ENCODE peak calls at places on chromosomes 4 and X, in eight cellular contexts. One of them, this sample, is unnamed.

GRCh38 chrX:9874483-9874882 is 88.3 kb downstream of the SHROOM2 start:
- DNase-seq in upper lobe of right lung: no peak
- DNase-seq in epithelial cell of proximal tubule: no peak
- DNase-seq in stomach: no peak
- DNase-seq in ovary: no peak
- DNase-seq in AG10803: peak; percentile 17
- DNase-seq in cardiac muscle cell: no peak
- DNase-seq in RWPE2: no peak
- DNase-seq in this sample: no peak

GRCh38 chr4:23374280-23374679 is 515.6 kb downstream of the PPARGC1A start:
- DNase-seq in upper lobe of right lung: no peak
- DNase-seq in epithelial cell of proximal tubule: peak; percentile 100
- DNase-seq in stomach: no peak
- DNase-seq in ovary: no peak
- DNase-seq in AG10803: no peak
- DNase-seq in cardiac muscle cell: no peak
- DNase-seq in RWPE2: no peak
- DNase-seq in this sample: no peak

GRCh38 chr4:7252510-7253340 is 60.4 kb downstream of the SORCS2 start:
- DNase-seq in upper lobe of right lung: no peak
- DNase-seq in epithelial cell of proximal tubule: no peak
- DNase-seq in stomach: no peak
- DNase-seq in ovary: no peak
- DNase-seq in AG10803: no peak
- DNase-seq in cardiac muscle cell: no peak
- DNase-seq in RWPE2: peak; percentile 38
- DNase-seq in this sample: no peak

GRCh38 chr4:78864405-78865024 is 74.7 kb downstream of the PAQR3 start:
- DNase-seq in upper lobe of right lung: no peak
- DNase-seq in epithelial cell of proximal tubule: peak; percentile 56
- DNase-seq in stomach: no peak
- DNase-seq in ovary: no peak
- DNase-seq in AG10803: peak; percentile 83
- DNase-seq in cardiac muscle cell: peak; percentile 90
- DNase-seq in RWPE2: no peak
- DNase-seq in this sample: no peak

GRCh38 chr4:115580901-115581300 is 467.5 kb upstream of the NDST4 start:
- DNase-seq in upper lobe of right lung: no peak
- DNase-seq in epithelial cell of proximal tubule: no peak
- DNase-seq in stomach: no peak
- DNase-seq in ovary: no peak
- DNase-seq in AG10803: no peak
- DNase-seq in cardiac muscle cell: no peak
- DNase-seq in RWPE2: no peak
- DNase-seq in this sample: no peak

GRCh38 chr4:10034136-10034535 is 12.8 kb upstream of the SLC2A9 start:
- DNase-seq in upper lobe of right lung: no peak
- DNase-seq in epithelial cell of proximal tubule: no peak
- DNase-seq in stomach: no peak
- DNase-seq in ovary: no peak
- DNase-seq in AG10803: no peak
- DNase-seq in cardiac muscle cell: no peak
- DNase-seq in RWPE2: peak; percentile 23
- DNase-seq in this sample: no peak

GRCh38 chr4:153486281-153487151 is 20.4 kb downstream of the TMEM131L start:
- DNase-seq in upper lobe of right lung: no peak
- DNase-seq in epithelial cell of proximal tubule: peak; percentile 76
- DNase-seq in stomach: peak; percentile 38
- DNase-seq in ovary: no peak
- DNase-seq in AG10803: peak; percentile 83
- DNase-seq in cardiac muscle cell: peak; percentile 65
- DNase-seq in RWPE2: peak; percentile 89
- DNase-seq in this sample: no peak

GRCh38 chr4:10074767-10075105 is 41.9 kb downstream of the WDR1 start:
- DNase-seq in upper lobe of right lung: no peak
- DNase-seq in epithelial cell of proximal tubule: no peak
- DNase-seq in stomach: peak; percentile 19
- DNase-seq in ovary: no peak
- DNase-seq in AG10803: peak; percentile 61
- DNase-seq in cardiac muscle cell: peak; percentile 60
- DNase-seq in RWPE2: no peak
- DNase-seq in this sample: no peak

GRCh38 chrX:48490661-48491060 is 14.7 kb downstream of the FTSJ1 start:
- DNase-seq in upper lobe of right lung: no peak
- DNase-seq in epithelial cell of proximal tubule: no peak
- DNase-seq in stomach: no peak
- DNase-seq in ovary: no peak
- DNase-seq in AG10803: no peak
- DNase-seq in cardiac muscle cell: no peak
- DNase-seq in RWPE2: no peak
- DNase-seq in this sample: no peak

GRCh38 chrX:132594129-132594528 is 105.3 kb upstream of the MBNL3 start:
- DNase-seq in upper lobe of right lung: no peak
- DNase-seq in epithelial cell of proximal tubule: peak; percentile 69
- DNase-seq in stomach: no peak
- DNase-seq in ovary: no peak
- DNase-seq in AG10803: no peak
- DNase-seq in cardiac muscle cell: no peak
- DNase-seq in RWPE2: no peak
- DNase-seq in this sample: no peak

GRCh38 chr4:87309625-87310024 is 13.1 kb downstream of the HSD17B13 start:
- DNase-seq in upper lobe of right lung: no peak
- DNase-seq in epithelial cell of proximal tubule: no peak
- DNase-seq in stomach: no peak
- DNase-seq in ovary: no peak
- DNase-seq in AG10803: peak; percentile 51
- DNase-seq in cardiac muscle cell: peak; percentile 76
- DNase-seq in RWPE2: no peak
- DNase-seq in this sample: no peak

GRCh38 chr4:99664703-99665102 is 7.1 kb upstream of the C4orf54 start:
- DNase-seq in upper lobe of right lung: no peak
- DNase-seq in epithelial cell of proximal tubule: no peak
- DNase-seq in stomach: no peak
- DNase-seq in ovary: no peak
- DNase-seq in AG10803: no peak
- DNase-seq in cardiac muscle cell: no peak
- DNase-seq in RWPE2: no peak
- DNase-seq in this sample: no peak

GRCh38 chr4:4289055-4289454 is 899 bp downstream of the LYAR start:
- DNase-seq in upper lobe of right lung: no peak
- DNase-seq in epithelial cell of proximal tubule: no peak
- DNase-seq in stomach: no peak
- DNase-seq in ovary: no peak
- DNase-seq in AG10803: no peak
- DNase-seq in cardiac muscle cell: no peak
- DNase-seq in RWPE2: no peak
- DNase-seq in this sample: no peak

GRCh38 chr4:125314676-125315570 is at the start of gene FAT4:
- DNase-seq in upper lobe of right lung: peak; percentile 95
- DNase-seq in epithelial cell of proximal tubule: peak; percentile 70
- DNase-seq in stomach: peak; percentile 86
- DNase-seq in ovary: peak; percentile 97
- DNase-seq in AG10803: peak; percentile 99
- DNase-seq in cardiac muscle cell: peak; percentile 100
- DNase-seq in RWPE2: peak; percentile 95
- DNase-seq in this sample: peak; percentile 96
- H3K4me3 ChIP-seq in upper lobe of right lung: peak within 1 kb of the TSS; percentile 75
- H3K4me3 ChIP-seq in epithelial cell of proximal tubule: peak within 1 kb of the TSS; percentile 94
- H3K4me3 ChIP-seq in stomach: peak within 1 kb of the TSS; percentile 80
- H3K4me3 ChIP-seq in ovary: peak within 1 kb of the TSS; percentile 76
- H3K4me3 ChIP-seq in AG10803: peak within 1 kb of the TSS; percentile 94
- H3K4me3 ChIP-seq in cardiac muscle cell: peak within 1 kb of the TSS; percentile 90
- H3K4me3 ChIP-seq in RWPE2: peak within 1 kb of the TSS; percentile 63
- H3K4me3 ChIP-seq in this sample: peak within 1 kb of the TSS; percentile 87

GRCh38 chr4:155392486-155393184 is 15.9 kb upstream of the MAP9 start:
- DNase-seq in upper lobe of right lung: no peak
- DNase-seq in epithelial cell of proximal tubule: no peak
- DNase-seq in stomach: no peak
- DNase-seq in ovary: no peak
- DNase-seq in AG10803: peak; percentile 65
- DNase-seq in cardiac muscle cell: peak; percentile 88
- DNase-seq in RWPE2: no peak
- DNase-seq in this sample: no peak
- H3K4me3 ChIP-seq in upper lobe of right lung: no peak overlapping the region
- H3K4me3 ChIP-seq in epithelial cell of proximal tubule: no peak overlapping the region
- H3K4me3 ChIP-seq in stomach: no peak overlapping the region
- H3K4me3 ChIP-seq in ovary: no peak overlapping the region
- H3K4me3 ChIP-seq in AG10803: no peak overlapping the region
- H3K4me3 ChIP-seq in cardiac muscle cell: no peak overlapping the region
- H3K4me3 ChIP-seq in RWPE2: no peak overlapping the region
- H3K4me3 ChIP-seq in this sample: no peak overlapping the region

GRCh38 chr4:26269038-26269437 is 51.8 kb upstream of the RBPJ start:
- DNase-seq in upper lobe of right lung: no peak
- DNase-seq in epithelial cell of proximal tubule: no peak
- DNase-seq in stomach: no peak
- DNase-seq in ovary: no peak
- DNase-seq in AG10803: no peak
- DNase-seq in cardiac muscle cell: no peak
- DNase-seq in RWPE2: no peak
- DNase-seq in this sample: no peak

GRCh38 chr4:26273308-26273980 is 47.4 kb upstream of the RBPJ start:
- DNase-seq in upper lobe of right lung: no peak
- DNase-seq in epithelial cell of proximal tubule: no peak
- DNase-seq in stomach: no peak
- DNase-seq in ovary: no peak
- DNase-seq in AG10803: peak; percentile 8
- DNase-seq in cardiac muscle cell: no peak
- DNase-seq in RWPE2: no peak
- DNase-seq in this sample: peak; percentile 23

GRCh38 chr4:26275261-26275660 is 45.6 kb upstream of the RBPJ start:
- DNase-seq in upper lobe of right lung: no peak
- DNase-seq in epithelial cell of proximal tubule: no peak
- DNase-seq in stomach: no peak
- DNase-seq in ovary: no peak
- DNase-seq in AG10803: no peak
- DNase-seq in cardiac muscle cell: no peak
- DNase-seq in RWPE2: no peak
- DNase-seq in this sample: no peak

GRCh38 chr4:26271703-26272102 is 49.1 kb upstream of the RBPJ start:
- DNase-seq in upper lobe of right lung: no peak
- DNase-seq in epithelial cell of proximal tubule: no peak
- DNase-seq in stomach: no peak
- DNase-seq in ovary: no peak
- DNase-seq in AG10803: no peak
- DNase-seq in cardiac muscle cell: no peak
- DNase-seq in RWPE2: no peak
- DNase-seq in this sample: no peak

GRCh38 chr4:26272654-26273307 is 48.0 kb upstream of the RBPJ start:
- DNase-seq in upper lobe of right lung: no peak
- DNase-seq in epithelial cell of proximal tubule: no peak
- DNase-seq in stomach: no peak
- DNase-seq in ovary: no peak
- DNase-seq in AG10803: no peak
- DNase-seq in cardiac muscle cell: no peak
- DNase-seq in RWPE2: no peak
- DNase-seq in this sample: no peak
- H3K4me3 ChIP-seq in upper lobe of right lung: no peak overlapping the region
- H3K4me3 ChIP-seq in epithelial cell of proximal tubule: no peak overlapping the region
- H3K4me3 ChIP-seq in stomach: no peak overlapping the region
- H3K4me3 ChIP-seq in ovary: no peak overlapping the region
- H3K4me3 ChIP-seq in AG10803: no peak overlapping the region
- H3K4me3 ChIP-seq in cardiac muscle cell: no peak overlapping the region
- H3K4me3 ChIP-seq in RWPE2: no peak overlapping the region
- H3K4me3 ChIP-seq in this sample: no peak overlapping the region

GRCh38 chr4:109750652-109751244 is 20.9 kb upstream of the PLA2G12A start:
- DNase-seq in upper lobe of right lung: no peak
- DNase-seq in epithelial cell of proximal tubule: no peak
- DNase-seq in stomach: no peak
- DNase-seq in ovary: no peak
- DNase-seq in AG10803: no peak
- DNase-seq in cardiac muscle cell: no peak
- DNase-seq in RWPE2: no peak
- DNase-seq in this sample: no peak

GRCh38 chr4:109751852-109752251 is 22.0 kb upstream of the PLA2G12A start:
- DNase-seq in upper lobe of right lung: no peak
- DNase-seq in epithelial cell of proximal tubule: no peak
- DNase-seq in stomach: no peak
- DNase-seq in ovary: no peak
- DNase-seq in AG10803: no peak
- DNase-seq in cardiac muscle cell: no peak
- DNase-seq in RWPE2: no peak
- DNase-seq in this sample: no peak

GRCh38 chr4:109754093-109754857 is 24.4 kb upstream of the PLA2G12A start:
- DNase-seq in upper lobe of right lung: no peak
- DNase-seq in epithelial cell of proximal tubule: no peak
- DNase-seq in stomach: no peak
- DNase-seq in ovary: no peak
- DNase-seq in AG10803: no peak
- DNase-seq in cardiac muscle cell: no peak
- DNase-seq in RWPE2: no peak
- DNase-seq in this sample: no peak

GRCh38 chr4:109749388-109750082 is 19.7 kb upstream of the PLA2G12A start:
- DNase-seq in upper lobe of right lung: no peak
- DNase-seq in epithelial cell of proximal tubule: no peak
- DNase-seq in stomach: no peak
- DNase-seq in ovary: no peak
- DNase-seq in AG10803: no peak
- DNase-seq in cardiac muscle cell: no peak
- DNase-seq in RWPE2: no peak
- DNase-seq in this sample: no peak

DNA sequence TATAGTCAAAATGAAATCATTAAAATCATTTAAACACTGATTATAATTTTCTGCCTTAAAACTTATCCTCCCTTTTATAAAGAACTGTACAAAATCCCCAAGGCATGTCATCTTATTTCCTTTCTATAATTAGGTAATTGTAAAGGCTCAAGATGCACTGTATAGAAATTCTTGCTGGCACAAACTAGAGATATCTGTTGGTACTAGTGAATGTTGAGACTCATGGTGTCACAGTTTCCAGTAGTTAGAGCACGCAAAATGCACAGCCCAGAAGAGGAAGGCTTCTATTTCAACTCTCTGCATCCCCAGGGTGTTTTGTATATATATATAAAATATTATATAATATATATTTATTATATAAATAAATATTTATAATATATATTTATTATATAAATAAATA is 22.7 kb upstream of the PLA2G12A start:
- DNase-seq in upper lobe of right lung: no peak
- DNase-seq in epithelial cell of proximal tubule: no peak
- DNase-seq in stomach: no peak
- DNase-seq in ovary: no peak
- DNase-seq in AG10803: no peak
- DNase-seq in cardiac muscle cell: no peak
- DNase-seq in RWPE2: no peak
- DNase-seq in this sample: no peak
- H3K4me3 ChIP-seq in upper lobe of right lung: no peak overlapping the region
- H3K4me3 ChIP-seq in epithelial cell of proximal tubule: no peak overlapping the region
- H3K4me3 ChIP-seq in stomach: no peak overlapping the region
- H3K4me3 ChIP-seq in ovary: no peak overlapping the region
- H3K4me3 ChIP-seq in AG10803: no peak overlapping the region
- H3K4me3 ChIP-seq in cardiac muscle cell: no peak overlapping the region
- H3K4me3 ChIP-seq in RWPE2: no peak overlapping the region
- H3K4me3 ChIP-seq in this sample: no peak overlapping the region

DNA sequence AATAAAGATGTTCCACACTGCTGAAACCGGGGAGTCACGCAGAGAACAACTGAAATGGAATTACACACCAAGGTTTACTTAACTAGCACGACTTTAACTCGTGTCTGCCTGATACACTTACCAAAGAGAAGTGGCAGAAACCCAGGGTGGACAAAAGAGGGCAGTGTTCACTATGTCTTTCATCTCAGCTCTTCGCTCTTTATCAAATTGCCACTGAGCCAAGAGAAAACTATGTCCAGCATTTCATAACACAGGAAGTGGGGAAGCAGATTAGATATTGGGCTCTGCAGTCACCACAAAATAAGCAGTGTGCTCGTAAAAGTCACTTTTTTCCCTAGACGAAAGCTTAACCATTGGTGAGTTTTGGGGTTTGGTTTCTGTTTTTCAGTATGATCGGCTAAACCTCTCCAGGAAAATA is 155.7 kb downstream of the CHIC2 start:
- DNase-seq in upper lobe of right lung: no peak
- DNase-seq in epithelial cell of proximal tubule: peak; percentile 51
- DNase-seq in stomach: peak; percentile 51
- DNase-seq in ovary: peak; percentile 56
- DNase-seq in AG10803: peak; percentile 92
- DNase-seq in cardiac muscle cell: peak; percentile 98
- DNase-seq in RWPE2: no peak
- DNase-seq in this sample: peak; percentile 74
- H3K4me3 ChIP-seq in upper lobe of right lung: peak overlapping the region; percentile 7
- H3K4me3 ChIP-seq in epithelial cell of proximal tubule: no peak overlapping the region
- H3K4me3 ChIP-seq in stomach: peak overlapping the region; percentile 4
- H3K4me3 ChIP-seq in ovary: no peak overlapping the region
- H3K4me3 ChIP-seq in AG10803: peak overlapping the region; percentile 44
- H3K4me3 ChIP-seq in cardiac muscle cell: no peak overlapping the region
- H3K4me3 ChIP-seq in RWPE2: no peak overlapping the region
- H3K4me3 ChIP-seq in this sample: no peak overlapping the region